ENCODE peak calls at places on chromosomes 7 and 10, in six cellular contexts. Y is A549, E is H1, Z is WTC11, F is endothelial cell of umbilical vein, Q is HepG2. A is an unnamed sample.
A peak's percentile ranks its signal among the peaks of the same experiment; 100 is the strongest.

GRCh38 chr10:58992830-58993460 is 183.5 kb upstream of the PHYHIPL start:
- DNase-seq in Y (no peak), E (no peak), Z (no peak), F (no peak), Q (no peak), A (no peak)

GRCh38 chr7:70947181-70947580 is 184.8 kb upstream of the GALNT17 start:
- DNase-seq in Y (no peak), E (no peak), Z (no peak), F (no peak), Q (no peak), A (no peak)

GRCh38 chr7:91776166-91776565 is 104.3 kb downstream of the MTERF1 start:
- DNase-seq in Y (no peak), E (no peak), Z (no peak), F (no peak), Q (no peak), A (no peak)

GRCh38 chr10:102673961-102674511 is 29.8 kb downstream of the TRIM8 start:
- DNase-seq in Y (no peak), E (no peak), Z (no peak), F (peak; percentile 41), Q (peak; percentile 60), A (peak; percentile 78)

GRCh38 chr7:80324032-80324431 is 187.8 kb downstream of the GNAT3 start:
- DNase-seq in Y (no peak), E (no peak), Z (no peak), F (peak; percentile 37), Q (no peak), A (no peak)

GRCh38 chr10:118698421-118698820 is 56.3 kb downstream of the CACUL1 start:
- DNase-seq in Y (peak; percentile 11), E (no peak), Z (no peak), F (peak; percentile 71), Q (peak; percentile 10), A (peak; percentile 23)

GRCh38 chr10:33391611-33392010 is 57.1 kb upstream of the NRP1 start:
- DNase-seq in Y (no peak), E (no peak), Z (no peak), F (no peak), Q (peak; percentile 29), A (no peak)

GRCh38 chr7:128404826-128405344 is 4.9 kb downstream of the IMPDH1 start:
- DNase-seq in Y (no peak), E (no peak), Z (no peak), F (peak; percentile 34), Q (no peak), A (peak; percentile 21)

GRCh38 chr10:117214401-117214800 is 17.1 kb downstream of the KCNK18 start:
- DNase-seq in Y (peak; percentile 31), E (no peak), Z (no peak), F (no peak), Q (no peak), A (no peak)

GRCh38 chr10:70584366-70584765 is 18.2 kb downstream of the PRF1 start:
- DNase-seq in Y (no peak), E (no peak), Z (no peak), F (no peak), Q (no peak), A (no peak)

GRCh38 chr7:73438547-73439245 is 5.1 kb downstream of the FZD9 start:
- DNase-seq in Y (no peak), E (no peak), Z (no peak), F (no peak), Q (no peak), A (no peak)

GRCh38 chr10:118792501-118792900 is 37.7 kb upstream of the CACUL1 start:
- DNase-seq in Y (no peak), E (no peak), Z (no peak), F (no peak), Q (no peak), A (no peak)

GRCh38 chr7:23226841-23227450 is 19.6 kb upstream of the GPNMB start:
- DNase-seq in Y (no peak), E (no peak), Z (no peak), F (no peak), Q (no peak), A (no peak)

GRCh38 chr7:40698214-40698920 is 563.6 kb downstream of the SUGCT start:
- DNase-seq in Y (no peak), E (no peak), Z (no peak), F (no peak), Q (no peak), A (no peak)

GRCh38 chr7:151427705-151428392 is 12.1 kb downstream of the CRYGN start:
- DNase-seq in Y (no peak), E (no peak), Z (no peak), F (no peak), Q (no peak), A (no peak)

GRCh38 chr10:114343623-114344306 is 60.5 kb downstream of the AFAP1L2 start:
- DNase-seq in Y (no peak), E (no peak), Z (no peak), F (peak; percentile 67), Q (no peak), A (no peak)

GRCh38 chr7:155789001-155789725 is 23.1 kb downstream of the SHH start:
- DNase-seq in Y (no peak), E (no peak), Z (no peak), F (no peak), Q (no peak), A (no peak)

GRCh38 chr7:28790467-28790866 is 167.7 kb downstream of the TRIL start:
- DNase-seq in Y (no peak), E (no peak), Z (no peak), F (no peak), Q (no peak), A (no peak)

GRCh38 chr7:2800923-2801682 is 43.0 kb downstream of the GNA12 start:
- DNase-seq in Y (no peak), E (no peak), Z (no peak), F (no peak), Q (peak; percentile 34), A (no peak)

GRCh38 chr10:102542800-102543418 is 39.1 kb downstream of the SUFU start:
- DNase-seq in Y (no peak), E (no peak), Z (no peak), F (no peak), Q (no peak), A (no peak)

GRCh38 chr7:141477866-141478265 is 73.3 kb upstream of the AGK start:
- DNase-seq in Y (no peak), E (no peak), Z (no peak), F (no peak), Q (no peak), A (no peak)

DNA sequence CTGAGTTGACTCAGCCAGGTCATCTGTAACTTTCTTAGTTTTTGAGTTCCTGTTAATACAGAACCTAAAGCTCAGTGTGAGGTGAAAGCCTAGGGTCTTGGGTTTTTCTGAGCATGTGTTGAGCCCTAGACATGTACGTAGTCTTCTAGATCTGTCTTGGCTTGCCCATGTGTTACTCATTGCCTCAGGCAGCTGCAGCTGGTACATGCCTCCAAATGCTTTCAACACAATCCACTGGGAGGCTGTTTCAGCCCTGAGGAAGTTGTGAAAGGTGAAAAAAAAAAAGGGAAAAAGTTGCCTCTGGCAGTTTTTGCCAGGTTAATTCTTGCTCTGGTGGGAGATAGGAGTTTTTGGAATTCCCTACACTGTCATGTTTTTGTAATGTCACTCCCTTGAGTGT is 134.6 kb downstream of the RNF216 start:
- DNase-seq in Y (no peak), E (no peak), Z (no peak), F (no peak), Q (no peak), A (no peak)
- TF ChIP-seq JUN in Y (no peak), E (no peak), Z (no peak), F (no peak), Q (no peak), A (no peak)

DNA sequence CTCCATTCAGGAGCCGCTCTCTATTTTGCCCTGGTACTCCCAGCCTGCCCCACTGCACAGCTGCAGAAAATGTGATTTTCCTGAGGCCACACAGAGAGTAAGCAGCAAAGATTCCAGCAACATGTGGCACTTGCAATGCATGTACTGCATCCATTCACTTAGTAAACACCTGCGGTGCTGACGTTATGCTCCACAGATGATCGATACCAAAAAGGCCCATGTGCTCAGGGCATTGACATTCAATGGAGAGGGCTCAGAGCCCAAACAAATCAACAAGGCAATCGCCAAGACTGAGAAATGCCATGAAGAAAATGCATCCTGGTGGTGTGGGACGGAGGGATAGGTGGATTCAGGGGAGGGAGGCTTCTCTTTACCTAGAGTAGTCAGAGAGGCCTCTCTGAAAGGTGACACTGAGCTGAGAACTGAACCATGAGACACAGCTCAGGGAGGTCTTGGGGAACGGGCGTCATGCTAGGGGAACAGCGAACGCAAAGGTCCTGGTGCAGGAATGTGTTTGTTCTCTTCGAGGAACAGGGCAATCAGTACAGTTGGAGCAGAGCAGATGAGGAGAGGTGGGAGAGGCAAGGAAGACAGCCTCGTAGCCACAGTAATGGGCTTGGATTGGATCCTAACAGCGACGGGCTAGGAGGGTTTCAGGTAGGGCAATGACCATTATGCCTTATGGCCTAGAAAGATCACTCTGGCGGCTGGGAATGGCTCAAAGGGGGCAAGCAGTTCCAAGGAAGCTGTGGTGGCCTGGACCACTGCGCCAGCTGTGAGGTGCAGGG is 35.2 kb upstream of the DUSP5 start:
- DNase-seq in Y (no peak), E (no peak), Z (no peak), F (no peak), Q (no peak), A (no peak)
- TF ChIP-seq JUN in Y (no peak), E (no peak), Z (no peak), F (no peak), Q (no peak), A (no peak)

GRCh38 chr10:112801748-112802147 is 148.3 kb upstream of the TCF7L2 start:
- DNase-seq in Y (no peak), E (no peak), Z (no peak), F (no peak), Q (no peak), A (no peak)

GRCh38 chr10:112802411-112803060 is 147.5 kb upstream of the TCF7L2 start:
- DNase-seq in Y (no peak), E (no peak), Z (no peak), F (no peak), Q (no peak), A (no peak)

GRCh38 chr10:112807013-112807412 is 143.0 kb upstream of the TCF7L2 start:
- DNase-seq in Y (no peak), E (no peak), Z (no peak), F (no peak), Q (no peak), A (no peak)

GRCh38 chr10:112805701-112806100 is 144.3 kb upstream of the TCF7L2 start:
- DNase-seq in Y (no peak), E (no peak), Z (no peak), F (no peak), Q (peak; percentile 62), A (no peak)

DNA sequence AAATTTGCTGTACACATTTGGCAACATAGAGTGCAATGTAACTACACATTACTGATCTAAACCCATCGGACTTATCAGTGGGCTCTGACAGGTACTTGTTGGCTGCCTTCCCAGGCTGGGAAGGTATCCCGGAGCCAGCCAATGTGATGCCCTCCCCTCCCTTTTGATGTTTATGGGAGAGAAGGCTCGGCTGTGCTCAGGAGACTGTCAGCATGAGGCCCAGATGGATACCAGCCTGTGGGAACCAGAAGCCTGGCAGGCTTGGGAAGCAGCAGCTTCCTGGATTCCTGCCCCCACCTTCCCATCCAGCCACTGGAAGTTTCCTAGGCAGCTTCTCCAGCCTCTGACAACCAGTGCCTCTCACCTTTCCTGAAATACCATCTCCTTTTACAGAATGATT is 146.0 kb upstream of the TCF7L2 start:
- DNase-seq in Y (no peak), E (no peak), Z (no peak), F (no peak), Q (peak; percentile 48), A (no peak)
- TF ChIP-seq JUN in Y (no peak), E (no peak), Z (no peak), F (no peak), Q (no peak), A (no peak)

DNA sequence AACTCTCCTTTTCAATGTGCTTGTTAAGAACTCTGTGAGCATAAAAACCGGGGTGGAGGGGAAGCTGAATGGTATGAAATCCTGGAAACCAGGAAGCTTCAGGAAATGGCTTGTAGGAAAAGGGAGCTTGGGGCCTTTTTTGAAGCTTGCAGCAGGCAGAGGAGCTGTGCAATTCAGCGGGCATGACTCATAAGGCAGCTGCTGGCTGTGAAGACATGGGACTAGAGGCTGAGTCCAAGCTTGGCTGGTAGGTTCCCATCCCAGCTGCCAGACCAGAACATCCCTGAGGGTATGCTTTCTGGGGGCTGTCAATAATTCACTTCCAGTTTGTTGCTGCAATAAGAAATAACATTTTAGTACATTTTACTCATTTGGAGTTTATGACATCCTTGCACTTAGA is 36.8 kb upstream of the CDC14C start:
- DNase-seq in Y (no peak), E (no peak), Z (no peak), F (no peak), Q (no peak), A (no peak)
- TF ChIP-seq JUN in Y (no peak), E (no peak), Z (no peak), F (no peak), Q (no peak), A (no peak)

A was measured in K562.